ENCODE peak calls at places on chromosomes 5 and 9, in nine cellular contexts. G is NCI-H1436; O is EL; D is effector memory CD4-positive, alpha-beta T cell; P is Kasumi-1; H is posterior cingulate gyrus; E is activated naive CD4-positive, alpha-beta T cell; Z is LoVo; T is NCI-H1092. X is an unnamed sample.
A peak's percentile ranks its signal among the peaks of the same experiment; 100 is the strongest.

GRCh38 chr9:28956111-28956880 is 1383.0 kb upstream of the C9orf72 start:
- DNase-seq in Z (no peak), G (peak; percentile 27), D (no peak), E (no peak), H (no peak), T (peak; percentile 44), O (no peak), P (no peak), X (no peak)

GRCh38 chr9:121499427-121500164 is at the start of gene GGTA1:
- DNase-seq in P (peak; percentile 70), H (peak; percentile 78), T (no peak), G (peak; percentile 5), D (no peak), Z (peak; percentile 40), O (peak; percentile 65), E (no peak), X (no peak)

GRCh38 chr5:125700380-125700856 is 722.8 kb upstream of the GRAMD2B start:
- DNase-seq in Z (peak; percentile 20), H (no peak), G (peak; percentile 23), P (no peak), T (peak; percentile 59), D (no peak), E (no peak), O (no peak), X (no peak)

GRCh38 chr9:115593587-115594091 is 475.7 kb upstream of the TNC start:
- DNase-seq in O (peak; percentile 70), D (no peak), G (peak; percentile 12), H (no peak), Z (peak; percentile 46), E (no peak), P (peak; percentile 59), T (peak; percentile 14), X (no peak)

GRCh38 chr9:96418920-96419690 is 935 bp upstream of the ZNF367 start:
- DNase-seq in O (peak; percentile 71), T (peak; percentile 44), P (peak; percentile 80), D (peak; percentile 36), H (peak; percentile 81), Z (peak; percentile 56), E (no peak), G (peak; percentile 61), X (peak; percentile 34)

GRCh38 chr5:181041043-181041442 is 977 bp downstream of the BTNL9 start:
- DNase-seq in G (no peak), H (no peak), P (no peak), D (no peak), Z (no peak), O (no peak), E (no peak), T (no peak), X (no peak)

GRCh38 chr5:143601917-143602333 is 198.4 kb upstream of the NR3C1 start:
- DNase-seq in O (no peak), T (no peak), E (no peak), H (no peak), D (no peak), G (no peak), Z (no peak), P (peak; percentile 65), X (no peak)

GRCh38 chr9:11064853-11065252 is 452.1 kb upstream of the PTPRD start:
- DNase-seq in P (no peak), O (no peak), D (no peak), T (no peak), Z (peak; percentile 58), H (no peak), G (peak; percentile 62), E (no peak), X (no peak)

GRCh38 chr5:170755679-170756456 is 27.7 kb upstream of the GABRP start:
- DNase-seq in E (no peak), P (no peak), O (no peak), G (no peak), H (no peak), T (peak; percentile 7), D (no peak), Z (peak; percentile 37), X (no peak)

GRCh38 chr5:16392718-16393117 is 72.9 kb downstream of the ZNF622 start:
- DNase-seq in G (no peak), Z (no peak), H (no peak), T (no peak), D (no peak), O (peak; percentile 20), E (no peak), P (no peak), X (no peak)

GRCh38 chr5:15425802-15426201 is 74.2 kb upstream of the FBXL7 start:
- DNase-seq in G (no peak), O (no peak), T (no peak), Z (no peak), P (no peak), D (no peak), H (no peak), E (no peak), X (no peak)

GRCh38 chr9:81737871-81738507 is 48.6 kb upstream of the TLE1 start:
- DNase-seq in T (no peak), D (no peak), H (no peak), P (peak; percentile 59), O (peak; percentile 93), E (no peak), Z (peak; percentile 86), G (no peak), X (no peak)

GRCh38 chr9:115194216-115194615 is 76.3 kb upstream of the TNC start:
- DNase-seq in G (no peak), E (no peak), T (no peak), P (no peak), Z (no peak), D (no peak), H (no peak), O (peak; percentile 63), X (no peak)

X was measured in activated T-helper 9 cell treated with anti-CD3 and anti-CD28 coated beads, Interleukin-2, amount 50 U/mL, for 16 hours.